ENCODE peak calls at places on chromosomes 4 and X, in nine cellular contexts. A is activated CD8-positive, alpha-beta memory T cell treated with anti-CD3 and anti-CD28 coated beads for 4 hours; N is non-pigmented ciliary epithelial cell; B is GM13976; Z is substantia nigra; K is amniotic stem cell; P is neural crest cell; I is transverse colon; T is GM13977. X is an unnamed sample.

GRCh38 chr4:166290426-166290825 is 417.4 kb downstream of the TLL1 start:
- DNase-seq in P (no peak), T (no peak), B (no peak), A (no peak), K (no peak), Z (no peak), I (no peak), N (no peak), X (no peak)

GRCh38 chrX:49172280-49172780 is 632 bp downstream of the PLP2 start:
- DNase-seq in Z (peak; percentile 15), K (no peak), T (peak; percentile 73), B (peak; percentile 70), A (peak; percentile 43), I (peak; percentile 85), N (no peak), P (no peak), X (peak; percentile 85)

GRCh38 chr4:3047464-3048286 is 26.7 kb downstream of the HTT-AS start:
- DNase-seq in P (peak; percentile 57), Z (peak; percentile 24), T (peak; percentile 60), A (peak; percentile 58), N (no peak), I (peak; percentile 78), K (no peak), B (peak; percentile 69), X (peak; percentile 98)

GRCh38 chrX:13662537-13662841 is 9.5 kb downstream of the TCEANC start:
- DNase-seq in K (no peak), T (no peak), I (no peak), P (no peak), Z (no peak), A (no peak), B (no peak), N (no peak), X (no peak)

GRCh38 chr4:120443111-120443510 is 376.5 kb upstream of the MAD2L1 start:
- DNase-seq in K (peak; percentile 46), I (no peak), Z (no peak), B (no peak), T (no peak), A (no peak), N (no peak), P (no peak), X (no peak)

GRCh38 chr4:91086008-91086407 is 958.8 kb downstream of the CCSER1 start:
- DNase-seq in Z (no peak), A (no peak), K (no peak), B (no peak), P (no peak), N (no peak), I (no peak), T (no peak), X (no peak)

GRCh38 chr4:130479020-130479419 is 1383.1 kb downstream of the C4orf33 start:
- DNase-seq in T (no peak), Z (no peak), P (no peak), A (no peak), I (no peak), N (no peak), B (no peak), K (no peak), X (no peak)

GRCh38 chr4:28654618-28655017 is 1794.0 kb downstream of the STIM2 start:
- DNase-seq in T (no peak), K (no peak), B (no peak), Z (no peak), I (no peak), A (no peak), N (no peak), P (no peak), X (no peak)

GRCh38 chr4:34723606-34724005 is 1520.7 kb downstream of the ARAP2 start:
- DNase-seq in I (no peak), N (peak; percentile 23), Z (no peak), K (no peak), B (no peak), P (no peak), A (no peak), T (no peak), X (no peak)

GRCh38 chrX:41481264-41482109 is 34.3 kb downstream of the NYX start:
- DNase-seq in N (no peak), I (no peak), B (peak; percentile 62), Z (no peak), A (no peak), K (no peak), P (no peak), T (peak; percentile 61), X (peak; percentile 49)

GRCh38 chr4:121783210-121783609 is 17.9 kb upstream of the EXOSC9 start:
- DNase-seq in N (no peak), P (no peak), I (no peak), B (no peak), K (no peak), Z (no peak), A (no peak), T (no peak), X (no peak)

GRCh38 chrX:117972681-117973080 is 143.9 kb downstream of the KLHL13 start:
- DNase-seq in I (no peak), B (no peak), K (no peak), P (no peak), Z (no peak), T (no peak), N (no peak), A (no peak), X (no peak)

GRCh38 chrX:143476751-143477150 is 40.5 kb downstream of the SPANXN3 start:
- DNase-seq in T (no peak), Z (no peak), A (no peak), B (no peak), K (no peak), N (no peak), P (no peak), I (no peak), X (no peak)

GRCh38 chrX:17160971-17161370 is 214.0 kb upstream of the NHS start:
- DNase-seq in N (no peak), B (no peak), T (no peak), A (no peak), K (no peak), P (no peak), I (no peak), Z (no peak), X (no peak)

GRCh38 chrX:9466711-9467110 is 1.9 kb downstream of the TBL1X start:
- DNase-seq in K (no peak), I (no peak), A (no peak), B (no peak), N (no peak), T (no peak), Z (no peak), P (no peak), X (peak; percentile 1)

GRCh38 chr4:25484243-25484721 is 107.2 kb downstream of the ANAPC4 start:
- DNase-seq in I (no peak), A (no peak), K (no peak), T (no peak), B (no peak), P (no peak), Z (no peak), N (no peak), X (no peak)

GRCh38 chr4:38163216-38164006 is 203.2 kb downstream of the PTTG2 start:
- DNase-seq in B (no peak), K (peak; percentile 28), Z (no peak), N (no peak), T (peak; percentile 55), A (no peak), P (no peak), I (no peak), X (no peak)

GRCh38 chrX:43956034-43956433 is 17.2 kb downstream of the NDP start:
- DNase-seq in Z (no peak), T (no peak), K (no peak), B (no peak), I (no peak), A (no peak), N (no peak), P (no peak), X (no peak)

GRCh38 chr4:140085062-140085622 is 68.8 kb downstream of the MAML3 start:
- DNase-seq in K (no peak), P (no peak), I (no peak), B (no peak), Z (no peak), T (no peak), N (no peak), A (no peak), X (no peak)

GRCh38 chr4:109803924-109804571 is 2.2 kb upstream of the CFI start:
- DNase-seq in P (no peak), I (peak; percentile 8), T (peak; percentile 30), B (peak; percentile 41), K (no peak), Z (no peak), N (no peak), A (no peak), X (peak; percentile 66)

GRCh38 chr4:169103966-169104412 is 93.9 kb upstream of the CBR4 start:
- DNase-seq in I (no peak), B (no peak), T (no peak), N (no peak), P (no peak), K (no peak), Z (no peak), A (no peak), X (no peak)

GRCh38 chr4:142088906-142089305 is 452.5 kb downstream of the IL15 start:
- DNase-seq in T (no peak), I (no peak), Z (no peak), K (no peak), A (no peak), B (no peak), P (no peak), N (no peak), X (no peak)

GRCh38 chr4:108166441-108167315 is 2.1 kb downstream of the LEF1 start:
- DNase-seq in A (peak; percentile 51), I (peak; percentile 21), P (peak; percentile 31), T (peak; percentile 69), B (peak; percentile 76), K (no peak), N (no peak), Z (no peak), X (peak; percentile 59)

GRCh38 chr4:153409412-153409811 is 56.7 kb upstream of the TMEM131L start:
- DNase-seq in I (no peak), Z (no peak), P (no peak), T (no peak), K (no peak), A (no peak), N (no peak), B (no peak), X (no peak)

GRCh38 chrX:105564536-105564935 is 257.8 kb upstream of the NRK start:
- DNase-seq in N (peak; percentile 68), P (no peak), T (no peak), K (peak; percentile 12), A (no peak), I (no peak), B (no peak), Z (no peak), X (no peak)

GRCh38 chr4:159508917-159509500 is 406.1 kb downstream of the RAPGEF2 start:
- DNase-seq in P (no peak), N (peak; percentile 32), A (no peak), Z (no peak), I (no peak), B (no peak), K (no peak), T (no peak), X (no peak)

GRCh38 chrX:68735266-68735665 is 87.8 kb downstream of the STARD8 start:
- DNase-seq in I (no peak), Z (no peak), A (no peak), N (no peak), B (no peak), K (no peak), T (no peak), P (no peak), X (no peak)

GRCh38 chr4:101169044-101170014 is 178.0 kb downstream of the PPP3CA start:
- DNase-seq in N (no peak), K (no peak), I (peak; percentile 72), Z (peak; percentile 36), P (peak; percentile 22), B (peak; percentile 17), A (peak; percentile 11), T (peak; percentile 19), X (peak; percentile 83)

GRCh38 chrX:12210921-12211320 is 72.6 kb downstream of the FRMPD4 start:
- DNase-seq in P (no peak), A (no peak), N (no peak), I (no peak), K (no peak), B (no peak), T (no peak), Z (no peak), X (no peak)

GRCh38 chrX:115582871-115583729 is 22.1 kb downstream of the PLS3 start:
- DNase-seq in T (no peak), K (no peak), I (no peak), N (no peak), Z (no peak), B (no peak), P (no peak), A (no peak), X (no peak)

X was measured in GM12865.